ENCODE peak calls at places on chromosomes 1 and 21, in eight cellular contexts. One of them, this sample, is unnamed.

GRCh38 chr1:212217633-212218032 is 67.6 kb upstream of the PPP2R5A start:
- DNase-seq in HT-29: no peak
- DNase-seq in HEK293T: no peak
- DNase-seq in left ventricle myocardium inferior: no peak
- DNase-seq in OCI-LY7: no peak
- DNase-seq in effector CD4-positive, alpha-beta T cell: no peak
- DNase-seq in CD8-positive, alpha-beta T cell: no peak
- DNase-seq in astrocyte: no peak
- DNase-seq in this sample: no peak

GRCh38 chr1:205451759-205452164 is 4.1 kb downstream of the BLACAT1 start:
- DNase-seq in left ventricle myocardium inferior: no peak
- DNase-seq in OCI-LY7: no peak
- DNase-seq in HEK293T: no peak
- DNase-seq in astrocyte: no peak
- DNase-seq in CD8-positive, alpha-beta T cell: no peak
- DNase-seq in effector CD4-positive, alpha-beta T cell: no peak
- DNase-seq in HT-29: no peak
- DNase-seq in this sample: no peak

GRCh38 chr1:30617161-30617560 is 106.2 kb downstream of the MATN1 start:
- DNase-seq in effector CD4-positive, alpha-beta T cell: no peak
- DNase-seq in HT-29: no peak
- DNase-seq in CD8-positive, alpha-beta T cell: no peak
- DNase-seq in HEK293T: no peak
- DNase-seq in left ventricle myocardium inferior: no peak
- DNase-seq in OCI-LY7: no peak
- DNase-seq in astrocyte: no peak
- DNase-seq in this sample: no peak

GRCh38 chr21:45318146-45318555 is 30.5 kb upstream of the POFUT2 start:
- DNase-seq in HT-29: no peak
- DNase-seq in HEK293T: no peak
- DNase-seq in OCI-LY7: no peak
- DNase-seq in effector CD4-positive, alpha-beta T cell: no peak
- DNase-seq in left ventricle myocardium inferior: no peak
- DNase-seq in CD8-positive, alpha-beta T cell: no peak
- DNase-seq in astrocyte: no peak
- DNase-seq in this sample: no peak

GRCh38 chr21:36377391-36377842 is 7.8 kb upstream of the CHAF1B start:
- DNase-seq in HEK293T: no peak
- DNase-seq in CD8-positive, alpha-beta T cell: no peak
- DNase-seq in left ventricle myocardium inferior: no peak
- DNase-seq in astrocyte: no peak
- DNase-seq in OCI-LY7: no peak
- DNase-seq in HT-29: no peak
- DNase-seq in effector CD4-positive, alpha-beta T cell: no peak
- DNase-seq in this sample: no peak

GRCh38 chr1:211908453-211908852 is 77.9 kb upstream of the LPGAT1 start:
- DNase-seq in CD8-positive, alpha-beta T cell: no peak
- DNase-seq in HT-29: no peak
- DNase-seq in left ventricle myocardium inferior: no peak
- DNase-seq in OCI-LY7: no peak
- DNase-seq in astrocyte: no peak
- DNase-seq in HEK293T: no peak
- DNase-seq in effector CD4-positive, alpha-beta T cell: no peak
- DNase-seq in this sample: no peak

GRCh38 chr1:247336390-247336789 is 4.7 kb upstream of the ZNF496 start:
- DNase-seq in CD8-positive, alpha-beta T cell: no peak
- DNase-seq in HT-29: no peak
- DNase-seq in HEK293T: no peak
- DNase-seq in astrocyte: no peak
- DNase-seq in effector CD4-positive, alpha-beta T cell: no peak
- DNase-seq in left ventricle myocardium inferior: no peak
- DNase-seq in OCI-LY7: no peak
- DNase-seq in this sample: no peak

GRCh38 chr1:1422465-1423244 is 1.6 kb upstream of the ANKRD65 start:
- DNase-seq in left ventricle myocardium inferior: no peak
- DNase-seq in astrocyte: peak
- DNase-seq in CD8-positive, alpha-beta T cell: no peak
- DNase-seq in effector CD4-positive, alpha-beta T cell: no peak
- DNase-seq in HEK293T: no peak
- DNase-seq in OCI-LY7: no peak
- DNase-seq in HT-29: no peak
- DNase-seq in this sample: peak